ENCODE peak calls at places on chromosomes 16 and 17, in four cellular contexts. H is lung, U is A549, J is left ventricle myocardium inferior. A is an unnamed sample. For H3K4me1, the result is how much of the 10 kb centered on the place peaks cover.

GRCh38 chr17:40726919-40727318 is 23.4 kb upstream of the KRT24 start:
- DNase-seq in J (no peak), U (no peak), H (no peak), A (no peak)

GRCh38 chr17:59366773-59367656 is 35.6 kb downstream of the YPEL2 start:
- DNase-seq in J (no peak), U (no peak), H (peak), A (peak)

GRCh38 chr17:46792071-46792470 is 26.4 kb downstream of the WNT3 start:
- DNase-seq in H (no peak), J (no peak), U (no peak), A (no peak)

GRCh38 chr17:57662644-57663308 is 82.3 kb downstream of the CCDC182 start:
- DNase-seq in U (peak), J (peak), H (peak), A (peak)

GRCh38 chr17:64771980-64772844 is 110.1 kb upstream of the SMURF2 start:
- DNase-seq in H (no peak), U (no peak), J (no peak), A (no peak)

GRCh38 chr16:54715011-54715410 is 215.7 kb upstream of the IRX5 start:
- DNase-seq in U (no peak), J (no peak), H (no peak), A (no peak)

GRCh38 chr17:38967290-38967738 is at the start of gene FBXO47:
- DNase-seq in J (peak), U (peak), H (peak), A (peak)

GRCh38 chr16:69187891-69188451 is 1.0 kb downstream of the SNTB2 start:
- DNase-seq in H (peak), J (peak), U (peak), A (peak)

GRCh38 chr16:31428638-31429247 is 583 bp upstream of the COX6A2 start:
- DNase-seq in H (no peak), J (no peak), U (no peak), A (no peak)

GRCh38 chr17:41325611-41326010 is 10.1 kb upstream of the KRTAP17-1 start:
- DNase-seq in U (no peak), J (no peak), H (no peak), A (no peak)

GRCh38 chr16:25014500-25015147 is 545 bp downstream of the ARHGAP17 start:
- DNase-seq in J (peak), U (peak), H (peak), A (peak)

GRCh38 chr17:79391808-79392233 is 219.0 kb downstream of the RBFOX3 start:
- DNase-seq in U (peak), J (peak), H (peak), A (peak)

GRCh38 chr17:52027081-52027480 is 131.4 kb downstream of the CA10 start:
- DNase-seq in H (no peak), U (no peak), J (no peak), A (peak)

GRCh38 chr16:73059779-73060178 is 11.9 kb upstream of the ZFHX3 start:
- DNase-seq in U (no peak), H (no peak), J (no peak), A (no peak)

GRCh38 chr16:62289230-62289629 is 253.0 kb upstream of the CDH8 start:
- DNase-seq in H (no peak), J (no peak), U (no peak), A (no peak)

GRCh38 chr16:1610841-1611653 is 825 bp downstream of the IFT140 start:
- DNase-seq in J (no peak), H (no peak), U (no peak), A (no peak)

GRCh38 chr16:49510141-49510540 is 136.5 kb downstream of the C16orf78 start:
- DNase-seq in U (no peak), J (no peak), H (no peak), A (no peak)

GRCh38 chr17:77281904-77282367 is 141.2 kb downstream of the SEC14L1 start:
- DNase-seq in J (no peak), H (no peak), U (peak), A (peak)

GRCh38 chr17:46770818-46771600 is 47.5 kb downstream of the WNT3 start:
- DNase-seq in J (peak), H (no peak), U (peak), A (peak)

GRCh38 chr17:56815711-56816110 is 18.0 kb downstream of the C17orf67 start:
- DNase-seq in H (no peak), U (no peak), J (no peak), A (no peak)

GRCh38 chr17:17830269-17830567 is 6.6 kb downstream of the SREBF1 start:
- DNase-seq in H (no peak), J (no peak), U (no peak), A (no peak)

GRCh38 chr17:7774037-7774659 is 56.6 kb downstream of the DNAH2 start:
- DNase-seq in J (no peak), U (no peak), H (peak), A (peak)

GRCh38 chr17:8125196-8125946 is 1.5 kb upstream of the HES7 start:
- DNase-seq in H (peak), J (peak), U (peak), A (peak)

GRCh38 chr16:50797456-50797855 is 55.6 kb downstream of the CYLD start:
- DNase-seq in U (no peak), J (no peak), H (no peak), A (no peak)

GRCh38 chr17:38925263-38925995 is at the start of gene LASP1NB:
- DNase-seq in U (no peak), J (no peak), H (no peak), A (no peak)

GRCh38 chr16:57235128-57236092 is 9.6 kb upstream of the ARL2BP start:
- DNase-seq in J (no peak), H (no peak), U (no peak), A (peak)

GRCh38 chr16:732936-733335 is 6.0 kb downstream of the HAGHL start:
- DNase-seq in U (no peak), H (no peak), J (no peak), A (no peak)

GRCh38 chr17:64622931-64623654 is 39.0 kb downstream of the SMURF2 start:
- DNase-seq in H (no peak), J (no peak), U (peak), A (no peak)

GRCh38 chr17:20922128-20922670 is 120.6 kb downstream of the USP22 start:
- DNase-seq in H (no peak), U (no peak), J (peak), A (no peak)

GRCh38 chr16:12166271-12166670 is 189.7 kb downstream of the SNX29 start:
- DNase-seq in U (no peak), H (no peak), J (no peak), A (no peak)

GRCh38 chr17:31446195-31446967 is 54.9 kb downstream of the RAB11FIP4 start:
- DNase-seq in H (no peak), U (no peak), J (no peak), A (no peak)

GRCh38 chr17:67655478-67656148 is 62.1 kb upstream of the NOL11 start:
- DNase-seq in H (no peak), J (no peak), U (no peak), A (no peak)

GRCh38 chr17:39208893-39209292 is 8.8 kb downstream of the RPL19 start:
- DNase-seq in H (no peak), U (no peak), J (no peak), A (no peak)

GRCh38 chr17:67506966-67507365 is 129.9 kb downstream of the PITPNC1 start:
- DNase-seq in J (no peak), U (no peak), H (no peak), A (no peak)

GRCh38 chr16:71681360-71681759 is 43.1 kb downstream of the PHLPP2 start:
- DNase-seq in J (no peak), H (no peak), U (no peak), A (no peak)

GRCh38 chr17:35875439-35876139 is 4.6 kb downstream of the CCL5 start:
- DNase-seq in U (no peak), J (no peak), H (no peak), A (no peak)
- H3K4me3 ChIP-seq in U (no peak), J (no peak), H (no peak), A (no peak)

GRCh38 chr16:85539629-85540291 is 73.4 kb upstream of the GSE1 start:
- DNase-seq in J (no peak), U (no peak), H (no peak), A (no peak)
- H3K4me1 ChIP-seq in J (under half), U (under half), H (under half), A (under half)

GRCh38 chr17:1726626-1727257 is 2.2 kb downstream of the WDR81 start:
- DNase-seq in J (no peak), H (no peak), U (no peak), A (no peak)

GRCh38 chr17:1725642-1726511 is 1.4 kb downstream of the WDR81 start:
- DNase-seq in J (no peak), U (no peak), H (no peak), A (no peak)

GRCh38 chr17:1727258-1727789 is 2.8 kb downstream of the WDR81 start:
- DNase-seq in H (no peak), J (no peak), U (no peak), A (peak)

GRCh38 chr17:1724351-1724868 is at the start of gene WDR81:
- DNase-seq in H (peak), U (peak), J (peak), A (peak)

GRCh38 chr17:1724869-1725641 is 551 bp downstream of the WDR81 start:
- DNase-seq in H (no peak), U (no peak), J (no peak), A (no peak)
- TF ChIP-seq CTCF in H (no peak), U (peak), J (peak), A (no peak)

DNA sequence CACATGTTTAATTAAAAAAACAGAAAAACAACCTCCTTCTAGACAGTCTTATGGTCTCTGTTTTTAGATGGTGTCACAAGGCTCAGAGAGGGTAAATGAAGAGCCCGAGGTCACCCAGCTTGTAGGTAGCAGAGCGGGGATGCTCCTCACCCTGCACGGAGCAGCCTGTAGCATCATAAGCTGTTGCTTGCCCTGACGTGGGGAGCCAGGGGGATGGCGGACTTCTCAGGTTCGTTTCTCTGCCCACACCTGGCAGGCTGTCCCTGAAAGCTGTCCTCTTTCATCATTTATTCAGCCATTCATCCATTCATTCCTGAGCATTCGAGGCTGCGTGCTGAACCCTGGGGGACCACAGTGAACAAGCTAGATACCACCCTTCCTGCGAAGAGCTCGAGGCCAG is 75.7 kb upstream of the KSR1 start:
- DNase-seq in H (no peak), J (no peak), U (no peak), A (no peak)
- H3K4me3 ChIP-seq in H (no peak), J (peak), U (peak), A (no peak)

DNA sequence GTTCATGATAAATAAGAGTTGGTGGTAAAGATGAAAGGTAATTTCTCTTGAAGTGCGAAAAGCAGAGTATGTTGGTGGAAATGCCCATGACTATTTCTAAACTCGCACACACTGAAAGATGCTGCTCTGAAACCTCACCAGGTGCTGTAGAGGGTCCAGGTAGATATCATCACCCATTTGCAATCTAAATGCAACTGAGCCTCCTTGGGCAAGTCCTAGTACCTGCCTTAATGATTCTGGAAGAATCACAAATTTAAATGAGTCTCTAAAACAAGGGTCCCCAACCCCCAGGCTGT is 5.9 kb upstream of the MMD start:
- DNase-seq in H (no peak), U (no peak), J (no peak), A (no peak)
- H3K4me1 ChIP-seq in H (under half), U (under half), J (under half), A (under half)

GRCh38 chr16:88338111-88338510 is 44.6 kb upstream of the ZNF469 start:
- DNase-seq in H (no peak), J (no peak), U (no peak), A (no peak)
- TF ChIP-seq CTCF in H (no peak), J (no peak), U (no peak), A (no peak)

GRCh38 chr17:4535667-4536258 is 19.4 kb downstream of the MYBBP1A start:
- DNase-seq in U (no peak), J (no peak), H (no peak), A (no peak)
- H3K4me3 ChIP-seq in U (no peak), J (peak), H (no peak), A (no peak)

GRCh38 chr16:88376835-88377726 is 5.7 kb upstream of the ZNF469 start:
- DNase-seq in J (peak), H (no peak), U (no peak), A (no peak)

GRCh38 chr16:88379694-88380040 is 3.1 kb upstream of the ZNF469 start:
- DNase-seq in H (no peak), J (peak), U (no peak), A (no peak)

GRCh38 chr16:88378401-88378800 is 4.4 kb upstream of the ZNF469 start:
- DNase-seq in U (no peak), J (peak), H (no peak), A (no peak)

GRCh38 chr16:88378836-88379693 is 3.7 kb upstream of the ZNF469 start:
- DNase-seq in J (peak), H (no peak), U (no peak), A (no peak)

GRCh38 chr16:88377961-88378360 is 4.8 kb upstream of the ZNF469 start:
- DNase-seq in J (peak), U (no peak), H (no peak), A (no peak)
- H3K4me1 ChIP-seq in J (under half), U (under half), H (under half), A (under half)

GRCh38 chr17:44961921-44962350 is 6.2 kb downstream of the C1QL1 start:
- DNase-seq in U (no peak), H (no peak), J (no peak), A (no peak)
- TF ChIP-seq CTCF in U (peak), H (no peak), J (no peak), A (no peak)

DNA sequence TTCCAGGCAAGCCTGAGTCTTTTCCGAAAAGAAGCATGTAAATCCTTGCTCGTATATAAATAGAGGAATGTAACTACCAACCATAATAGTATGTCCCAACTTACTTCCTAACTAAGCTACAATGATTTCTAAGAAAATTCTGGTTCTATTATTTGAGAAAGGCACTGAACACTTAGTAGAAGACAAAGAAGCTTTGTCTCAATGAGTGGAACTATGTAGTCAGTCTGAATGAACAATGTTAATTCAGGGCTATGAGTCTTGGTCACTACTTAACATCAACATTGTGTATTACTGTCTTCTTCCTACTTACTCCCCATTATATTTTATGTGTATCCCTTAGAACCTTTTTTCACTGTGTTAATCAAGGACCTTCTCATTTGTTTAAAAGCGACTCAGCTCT is 206.0 kb downstream of the CYB561 start:
- DNase-seq in J (no peak), U (no peak), H (no peak), A (no peak)
- H3K4me3 ChIP-seq in J (no peak), U (no peak), H (no peak), A (no peak)